ENCODE peak calls at places on chromosomes 5 and 9, in four cellular contexts. One of them, this sample, is unnamed.

GRCh38 chr5:33482335-33482734 is 41.6 kb downstream of the TARS1 start:
- DNase-seq in psoas muscle: no peak
- DNase-seq in hepatocyte: no peak
- DNase-seq in heart right ventricle: no peak
- DNase-seq in this sample: no peak

GRCh38 chr5:151019331-151019730 is 1.1 kb upstream of the GPX3 start:
- DNase-seq in psoas muscle: no peak
- DNase-seq in hepatocyte: no peak
- DNase-seq in heart right ventricle: no peak
- DNase-seq in this sample: no peak

GRCh38 chr5:180670586-180671359 is 21.4 kb upstream of the FLT4 start:
- DNase-seq in psoas muscle: no peak
- DNase-seq in hepatocyte: peak
- DNase-seq in heart right ventricle: peak
- DNase-seq in this sample: peak

GRCh38 chr9:90808890-90809685 is 7.5 kb downstream of the SYK start:
- DNase-seq in psoas muscle: no peak
- DNase-seq in hepatocyte: no peak
- DNase-seq in heart right ventricle: no peak
- DNase-seq in this sample: no peak

GRCh38 chr5:179230061-179230461 is 115.2 kb downstream of the ADAMTS2 start:
- DNase-seq in psoas muscle: no peak
- DNase-seq in hepatocyte: no peak
- DNase-seq in heart right ventricle: no peak
- DNase-seq in this sample: no peak

GRCh38 chr5:14676320-14676719 is 11.8 kb downstream of the OTULIN start:
- DNase-seq in psoas muscle: no peak
- DNase-seq in hepatocyte: no peak
- DNase-seq in heart right ventricle: no peak
- DNase-seq in this sample: peak

GRCh38 chr9:73179594-73179993 is 27.9 kb downstream of the ANXA1 start:
- DNase-seq in psoas muscle: no peak
- DNase-seq in hepatocyte: peak
- DNase-seq in heart right ventricle: no peak
- DNase-seq in this sample: no peak

GRCh38 chr9:114301798-114302565 is 20.9 kb upstream of the ORM1 start:
- DNase-seq in psoas muscle: no peak
- DNase-seq in hepatocyte: no peak
- DNase-seq in heart right ventricle: no peak
- DNase-seq in this sample: no peak

GRCh38 chr9:31032206-31032605 is 1352.2 kb upstream of the ACO1 start:
- DNase-seq in psoas muscle: no peak
- DNase-seq in hepatocyte: no peak
- DNase-seq in heart right ventricle: no peak
- DNase-seq in this sample: no peak

GRCh38 chr5:122434547-122434946 is 122.5 kb downstream of the SNCAIP start:
- DNase-seq in psoas muscle: no peak
- DNase-seq in hepatocyte: no peak
- DNase-seq in heart right ventricle: no peak
- DNase-seq in this sample: no peak

GRCh38 chr5:128304121-128304520 is 220.6 kb downstream of the SLC12A2 start:
- DNase-seq in psoas muscle: no peak
- DNase-seq in hepatocyte: peak
- DNase-seq in heart right ventricle: no peak
- DNase-seq in this sample: peak

GRCh38 chr5:86968311-86968753 is 299.4 kb upstream of the RASA1 start:
- DNase-seq in psoas muscle: peak
- DNase-seq in hepatocyte: peak
- DNase-seq in heart right ventricle: peak
- DNase-seq in this sample: peak

GRCh38 chr9:128946945-128947422 is 419 bp downstream of the DOLK start:
- DNase-seq in psoas muscle: peak
- DNase-seq in hepatocyte: peak
- DNase-seq in heart right ventricle: peak
- DNase-seq in this sample: peak

GRCh38 chr9:71105192-71105591 is 16.2 kb downstream of the TRPM3 start:
- DNase-seq in psoas muscle: no peak
- DNase-seq in hepatocyte: no peak
- DNase-seq in heart right ventricle: no peak
- DNase-seq in this sample: no peak

GRCh38 chr9:131333771-131334567 is 44.4 kb downstream of the PLPP7 start:
- DNase-seq in psoas muscle: no peak
- DNase-seq in hepatocyte: no peak
- DNase-seq in heart right ventricle: peak
- DNase-seq in this sample: no peak

GRCh38 chr5:126595486-126596083 is 566 bp upstream of the ALDH7A1 start:
- DNase-seq in psoas muscle: no peak
- DNase-seq in hepatocyte: no peak
- DNase-seq in heart right ventricle: no peak
- DNase-seq in this sample: no peak

GRCh38 chr9:137811283-137811870 is 66.2 kb upstream of the CACNA1B start:
- DNase-seq in psoas muscle: no peak
- DNase-seq in hepatocyte: no peak
- DNase-seq in heart right ventricle: no peak
- DNase-seq in this sample: no peak

GRCh38 chr5:72242796-72243475 is 77.1 kb downstream of the MRPS27 start:
- DNase-seq in psoas muscle: no peak
- DNase-seq in hepatocyte: no peak
- DNase-seq in heart right ventricle: no peak
- DNase-seq in this sample: no peak

GRCh38 chr5:50767588-50767987 is 101.2 kb downstream of the PARP8 start:
- DNase-seq in psoas muscle: no peak
- DNase-seq in hepatocyte: no peak
- DNase-seq in heart right ventricle: no peak
- DNase-seq in this sample: peak

GRCh38 chr9:137049544-137050449 is 3.8 kb upstream of the NPDC1 start:
- DNase-seq in psoas muscle: no peak
- DNase-seq in hepatocyte: peak
- DNase-seq in heart right ventricle: peak
- DNase-seq in this sample: peak

GRCh38 chr5:157113007-157113406 is 4.2 kb upstream of the HAVCR2 start:
- DNase-seq in psoas muscle: no peak
- DNase-seq in hepatocyte: no peak
- DNase-seq in heart right ventricle: no peak
- DNase-seq in this sample: no peak

GRCh38 chr5:109558364-109558763 is 131.4 kb upstream of the MAN2A1 start:
- DNase-seq in psoas muscle: no peak
- DNase-seq in hepatocyte: no peak
- DNase-seq in heart right ventricle: no peak
- DNase-seq in this sample: no peak
- H3K4me3 ChIP-seq in psoas muscle: no peak
- H3K4me3 ChIP-seq in hepatocyte: no peak
- H3K4me3 ChIP-seq in heart right ventricle: no peak
- H3K4me3 ChIP-seq in this sample: no peak

DNA sequence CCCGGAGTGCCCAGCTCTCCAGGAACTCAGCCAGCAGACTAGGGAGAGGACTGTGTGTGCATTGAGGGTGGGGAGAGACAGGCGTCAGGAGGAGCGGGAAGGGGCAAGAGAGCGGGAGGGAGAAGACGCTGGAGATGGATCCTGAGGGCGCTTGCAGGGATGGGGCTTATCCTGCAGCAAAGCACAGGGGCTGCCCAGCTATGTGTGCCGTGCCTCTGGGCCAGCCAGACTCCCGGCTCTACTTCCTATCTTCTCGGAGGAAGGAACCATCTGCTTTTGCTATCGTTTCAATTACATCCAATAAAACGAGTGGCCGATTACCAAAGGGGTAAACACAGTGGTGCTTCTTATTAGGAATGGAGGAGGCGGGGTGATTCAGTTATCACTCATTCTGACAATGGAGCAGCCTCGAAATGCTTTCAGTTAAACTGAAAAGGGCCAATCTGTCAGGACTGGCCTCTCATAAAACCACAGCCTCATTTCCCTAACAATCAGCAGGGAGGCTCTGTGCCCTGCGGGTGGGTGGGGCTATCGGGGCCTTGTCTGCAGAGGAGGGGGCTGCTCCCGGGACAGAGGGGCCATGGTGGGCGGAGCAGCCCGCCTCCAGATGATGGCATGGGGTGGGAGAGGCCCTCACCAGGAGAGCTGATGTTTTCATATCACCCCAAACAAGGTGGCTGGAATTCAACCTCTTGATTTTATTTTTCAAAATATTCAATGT is 168.2 kb downstream of the DAB2IP start:
- DNase-seq in psoas muscle: no peak
- DNase-seq in hepatocyte: no peak
- DNase-seq in heart right ventricle: no peak
- DNase-seq in this sample: no peak
- H3K4me3 ChIP-seq in psoas muscle: no peak
- H3K4me3 ChIP-seq in hepatocyte: no peak
- H3K4me3 ChIP-seq in heart right ventricle: no peak
- H3K4me3 ChIP-seq in this sample: peak

DNA sequence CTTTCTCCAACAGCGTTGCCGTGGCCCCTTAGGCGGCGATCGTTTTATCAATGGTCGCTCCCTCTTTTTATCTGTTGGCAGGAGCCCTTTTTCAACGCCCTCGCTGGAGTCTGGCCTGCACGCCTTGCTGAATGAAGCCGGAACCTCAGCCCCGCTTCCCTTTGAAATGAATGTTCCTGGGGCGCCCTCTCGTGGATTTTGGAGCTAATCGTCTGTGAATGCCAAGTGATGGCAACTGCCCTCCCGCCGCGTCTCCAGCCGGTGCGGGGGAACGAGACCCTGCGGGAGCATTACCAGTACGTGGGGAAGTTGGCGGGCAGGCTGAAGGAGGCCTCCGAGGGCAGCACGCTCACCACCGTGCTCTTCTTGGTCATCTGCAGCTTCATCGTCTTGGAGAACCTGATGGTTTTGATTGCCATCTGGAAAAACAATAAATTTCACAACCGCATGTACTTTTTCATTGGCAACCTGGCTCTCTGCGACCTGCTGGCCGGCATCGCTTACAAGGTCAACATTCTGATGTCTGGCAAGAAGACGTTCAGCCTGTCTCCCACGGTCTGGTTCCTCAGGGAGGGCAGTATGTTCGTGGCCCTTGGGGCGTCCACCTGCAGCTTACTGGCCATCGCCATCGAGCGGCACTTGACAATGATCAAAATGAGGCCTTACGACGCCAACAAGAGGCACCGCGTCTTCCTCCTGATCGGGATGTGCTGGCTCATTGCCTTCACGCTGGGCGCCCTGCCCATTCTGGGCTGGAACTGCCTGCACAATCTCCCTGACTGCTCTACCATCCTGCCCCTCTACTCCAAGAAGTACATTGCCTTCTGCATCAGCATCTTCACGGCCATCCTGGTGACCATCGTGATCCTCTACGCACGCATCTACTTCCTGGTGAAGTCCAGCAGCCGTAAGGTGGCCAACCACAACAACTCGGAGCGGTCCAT is 10.0 kb downstream of the S1PR3 start:
- DNase-seq in psoas muscle: peak
- DNase-seq in hepatocyte: peak
- DNase-seq in heart right ventricle: peak
- DNase-seq in this sample: peak
- H3K4me3 ChIP-seq in psoas muscle: no peak
- H3K4me3 ChIP-seq in hepatocyte: no peak
- H3K4me3 ChIP-seq in heart right ventricle: peak
- H3K4me3 ChIP-seq in this sample: no peak

DNA sequence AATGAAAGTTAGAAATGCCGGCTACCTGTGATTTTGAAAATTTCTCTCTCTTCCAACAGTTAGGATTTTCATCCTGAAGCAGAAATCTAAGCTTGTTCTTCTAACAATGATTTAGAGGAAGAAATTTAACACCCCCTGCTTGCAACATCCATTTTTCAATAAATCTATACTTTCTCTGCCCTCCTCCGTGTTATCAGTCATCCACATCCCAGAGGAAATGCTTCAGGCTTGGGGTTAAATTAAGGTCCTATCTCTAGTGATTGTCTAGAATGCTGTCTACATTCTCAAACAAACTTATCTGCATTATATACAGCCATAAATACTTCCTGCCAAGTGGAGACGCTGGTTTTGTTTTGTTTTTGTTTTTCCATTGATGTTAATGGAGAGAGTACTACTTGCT is 371.0 kb downstream of the CSNK1G3 start:
- DNase-seq in psoas muscle: no peak
- DNase-seq in hepatocyte: no peak
- DNase-seq in heart right ventricle: no peak
- DNase-seq in this sample: peak
- H3K4me3 ChIP-seq in psoas muscle: peak
- H3K4me3 ChIP-seq in hepatocyte: no peak
- H3K4me3 ChIP-seq in heart right ventricle: peak
- H3K4me3 ChIP-seq in this sample: peak

GRCh38 chr5:88677943-88678779 is 204.8 kb downstream of the MEF2C start:
- DNase-seq in psoas muscle: no peak
- DNase-seq in hepatocyte: no peak
- DNase-seq in heart right ventricle: no peak
- DNase-seq in this sample: no peak
- H3K4me3 ChIP-seq in psoas muscle: no peak
- H3K4me3 ChIP-seq in hepatocyte: no peak
- H3K4me3 ChIP-seq in heart right ventricle: no peak
- H3K4me3 ChIP-seq in this sample: no peak

GRCh38 chr9:122845116-122845515 is 16.7 kb upstream of the PDCL start:
- DNase-seq in psoas muscle: no peak
- DNase-seq in hepatocyte: no peak
- DNase-seq in heart right ventricle: no peak
- DNase-seq in this sample: no peak
- H3K4me3 ChIP-seq in psoas muscle: no peak
- H3K4me3 ChIP-seq in hepatocyte: no peak
- H3K4me3 ChIP-seq in heart right ventricle: no peak
- H3K4me3 ChIP-seq in this sample: no peak

This sample was measured in fibroblast of pulmonary artery.